ENCODE peak calls at places on chromosomes 16 and 17, in four cellular contexts. S is COR-L47, B is AG09319, A is iris pigment epithelial cell. F is an unnamed sample.

GRCh38 chr16:50213939-50214519 is 52.3 kb upstream of the ADCY7 start:
- DNase-seq in S (no peak), B (no peak), A (peak; percentile 53), F (no peak)

GRCh38 chr16:65743558-65743957 is 621.7 kb upstream of the CDH11 start:
- DNase-seq in S (no peak), B (no peak), A (no peak), F (no peak)

GRCh38 chr17:81821603-81822311 is 11.3 kb downstream of the MCRIP1 start:
- DNase-seq in S (peak; percentile 90), B (no peak), A (peak; percentile 26), F (no peak)

GRCh38 chr17:80593171-80593570 is 48.5 kb downstream of the RPTOR start:
- DNase-seq in S (no peak), B (no peak), A (no peak), F (no peak)

GRCh38 chr16:78571880-78572279 is 472.4 kb downstream of the WWOX start:
- DNase-seq in S (no peak), B (no peak), A (no peak), F (no peak)

GRCh38 chr16:1909661-1910231 is 8.5 kb downstream of the HS3ST6 start:
- DNase-seq in S (peak; percentile 15), B (no peak), A (no peak), F (no peak)

GRCh38 chr17:32341141-32341856 is 674 bp downstream of the C17orf75 start:
- DNase-seq in S (peak; percentile 48), B (no peak), A (peak; percentile 16), F (peak; percentile 32)

GRCh38 chr16:27759301-27759871 is 209.4 kb downstream of the KATNIP start:
- DNase-seq in S (no peak), B (no peak), A (peak; percentile 79), F (no peak)

GRCh38 chr17:63758428-63758827 is 15.0 kb downstream of the CCDC47 start:
- DNase-seq in S (no peak), B (no peak), A (no peak), F (no peak)